ENCODE peak calls at places on chromosome 20, in ten cellular contexts. M is uterus, H is GM10248, E is OCI-LY7, K is fibroblast of lung, R is cardiac muscle cell, V is AG04450, L is AG09309, S is heart right ventricle, U is kidney. X is an unnamed sample.

GRCh38 chr20:50415516-50416268 is 94.5 kb upstream of the PTPN1 start:
- DNase-seq in M (peak), H (no peak), E (no peak), K (peak), R (peak), V (no peak), L (peak), S (peak), U (peak), X (no peak)

GRCh38 chr20:51457281-51457932 is 85.1 kb downstream of the NFATC2 start:
- DNase-seq in M (peak), H (no peak), E (peak), K (peak), R (peak), V (no peak), L (no peak), S (peak), U (peak), X (no peak)

GRCh38 chr20:23584434-23585199 is 16.3 kb upstream of the CST9L start:
- DNase-seq in M (no peak), H (no peak), E (no peak), K (no peak), R (peak), V (no peak), L (no peak), S (no peak), U (no peak), X (no peak)

GRCh38 chr20:56793916-56794315 is 164.8 kb downstream of the TFAP2C start:
- DNase-seq in M (no peak), H (no peak), E (no peak), K (no peak), R (no peak), V (no peak), L (no peak), S (no peak), U (no peak), X (no peak)

GRCh38 chr20:23375827-23376226 is 13.8 kb downstream of the GZF1 start:
- DNase-seq in M (no peak), H (no peak), E (no peak), K (no peak), R (no peak), V (no peak), L (no peak), S (no peak), U (no peak), X (no peak)

GRCh38 chr20:39264506-39265172 is 302.5 kb downstream of the DHX35 start:
- DNase-seq in M (peak), H (peak), E (peak), K (peak), R (peak), V (peak), L (peak), S (peak), U (peak), X (peak)

GRCh38 chr20:23412026-23412425 is 9.3 kb downstream of the NAPB start:
- DNase-seq in M (no peak), H (no peak), E (no peak), K (peak), R (no peak), V (no peak), L (no peak), S (no peak), U (no peak), X (no peak)

GRCh38 chr20:46022411-46023147 is 6.4 kb upstream of the SLC12A5 start:
- DNase-seq in M (no peak), H (peak), E (peak), K (no peak), R (peak), V (no peak), L (no peak), S (peak), U (no peak), X (peak)

GRCh38 chr20:2751868-2752630 is 48.4 kb downstream of the CPXM1 start:
- DNase-seq in M (no peak), H (peak), E (no peak), K (no peak), R (peak), V (no peak), L (no peak), S (no peak), U (peak), X (peak)

GRCh38 chr20:38810926-38811325 is 5.4 kb downstream of the PPP1R16B start:
- DNase-seq in M (no peak), H (no peak), E (no peak), K (no peak), R (no peak), V (no peak), L (no peak), S (no peak), U (no peak), X (no peak)

GRCh38 chr20:44703183-44703925 is 11.8 kb upstream of the CCN5 start:
- DNase-seq in M (no peak), H (no peak), E (no peak), K (no peak), R (no peak), V (no peak), L (no peak), S (no peak), U (no peak), X (no peak)

GRCh38 chr20:17647391-17648305 is 34.4 kb downstream of the RRBP1 start:
- DNase-seq in M (no peak), H (no peak), E (no peak), K (no peak), R (no peak), V (no peak), L (no peak), S (no peak), U (no peak), X (no peak)

GRCh38 chr20:45012682-45013302 is 46.5 kb downstream of the STK4 start:
- DNase-seq in M (no peak), H (no peak), E (no peak), K (peak), R (peak), V (peak), L (no peak), S (no peak), U (no peak), X (no peak)

GRCh38 chr20:17531537-17532025 is 402 bp upstream of the BFSP1 start:
- DNase-seq in M (no peak), H (no peak), E (no peak), K (no peak), R (no peak), V (no peak), L (no peak), S (no peak), U (no peak), X (no peak)

GRCh38 chr20:55417797-55418196 is 587.5 kb downstream of the CBLN4 start:
- DNase-seq in M (no peak), H (no peak), E (no peak), K (no peak), R (no peak), V (no peak), L (no peak), S (no peak), U (no peak), X (no peak)

DNA sequence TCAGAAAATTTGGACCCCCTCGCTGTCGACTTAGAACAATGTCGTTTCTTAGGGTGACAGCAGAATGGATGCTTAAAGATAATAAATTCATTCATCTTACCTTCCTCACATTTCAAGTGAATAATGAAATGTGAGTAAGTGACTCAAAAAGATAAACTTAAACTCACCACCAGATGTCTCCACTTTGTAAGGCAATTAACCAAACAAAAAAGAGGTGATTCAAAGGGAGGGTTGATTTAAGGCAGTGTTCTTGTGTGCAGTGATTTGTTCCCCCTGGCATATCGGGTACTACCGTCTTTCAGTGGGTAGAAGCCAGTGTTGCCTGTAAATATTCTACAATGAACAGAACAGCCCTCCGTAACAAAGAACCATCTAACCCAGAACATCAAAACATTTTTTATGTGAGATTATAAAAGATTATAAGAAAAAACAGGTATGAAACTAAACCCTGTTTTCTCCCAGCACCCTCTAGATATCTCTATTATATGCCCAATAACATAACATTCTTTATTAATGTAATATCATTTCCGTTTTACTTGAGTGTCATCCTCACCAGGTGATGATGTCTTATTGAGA is 589.7 kb downstream of the CBLN4 start:
- DNase-seq in M (no peak), H (no peak), E (peak), K (no peak), R (peak), V (no peak), L (no peak), S (no peak), U (no peak), X (no peak)
- TF ChIP-seq CTCF in M (peak), H (peak), E (peak), K (no peak), R (no peak), V (no peak), L (no peak), S (peak), U (peak), X (no peak)

DNA sequence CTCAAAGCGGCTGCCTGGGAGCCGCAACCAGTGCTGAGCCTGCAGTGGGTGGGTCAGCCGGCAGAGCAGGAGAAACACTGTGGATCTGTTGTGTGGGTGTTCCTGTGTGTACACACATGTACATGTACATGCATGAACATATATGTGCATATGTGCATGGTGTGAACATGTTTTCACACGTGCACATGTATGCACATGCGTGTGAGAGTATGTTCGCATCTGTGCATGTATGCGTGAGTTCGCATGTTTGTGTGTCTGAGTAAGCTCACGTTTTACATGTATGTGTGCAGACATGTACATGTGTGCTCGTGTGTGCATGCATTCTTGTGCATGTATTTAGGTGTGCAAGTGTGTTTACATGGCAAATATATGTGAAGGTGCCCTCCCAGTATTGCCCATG is 302.6 kb downstream of the CDH4 start:
- DNase-seq in M (no peak), H (no peak), E (no peak), K (no peak), R (no peak), V (no peak), L (no peak), S (no peak), U (no peak), X (no peak)
- TF ChIP-seq CTCF in M (no peak), H (no peak), E (no peak), K (no peak), R (no peak), V (no peak), L (no peak), S (no peak), U (no peak), X (no peak)

GRCh38 chr20:34755367-34755766 is 51.2 kb downstream of the TP53INP2 start:
- DNase-seq in M (no peak), H (peak), E (no peak), K (no peak), R (no peak), V (no peak), L (no peak), S (no peak), U (no peak), X (peak)

GRCh38 chr20:34754611-34755010 is 50.5 kb downstream of the TP53INP2 start:
- DNase-seq in M (no peak), H (no peak), E (no peak), K (no peak), R (no peak), V (no peak), L (no peak), S (no peak), U (no peak), X (no peak)

GRCh38 chr20:34751453-34751852 is 47.3 kb downstream of the TP53INP2 start:
- DNase-seq in M (no peak), H (no peak), E (no peak), K (no peak), R (no peak), V (no peak), L (no peak), S (no peak), U (no peak), X (no peak)

GRCh38 chr20:34750484-34750883 is 46.3 kb downstream of the TP53INP2 start:
- DNase-seq in M (no peak), H (no peak), E (no peak), K (no peak), R (no peak), V (peak), L (no peak), S (no peak), U (no peak), X (no peak)

GRCh38 chr20:34753706-34754461 is 49.7 kb downstream of the TP53INP2 start:
- DNase-seq in M (no peak), H (no peak), E (no peak), K (peak), R (no peak), V (peak), L (peak), S (no peak), U (no peak), X (no peak)
- TF ChIP-seq CTCF in M (no peak), H (peak), E (peak), K (no peak), R (no peak), V (no peak), L (no peak), S (peak), U (no peak), X (no peak)

DNA sequence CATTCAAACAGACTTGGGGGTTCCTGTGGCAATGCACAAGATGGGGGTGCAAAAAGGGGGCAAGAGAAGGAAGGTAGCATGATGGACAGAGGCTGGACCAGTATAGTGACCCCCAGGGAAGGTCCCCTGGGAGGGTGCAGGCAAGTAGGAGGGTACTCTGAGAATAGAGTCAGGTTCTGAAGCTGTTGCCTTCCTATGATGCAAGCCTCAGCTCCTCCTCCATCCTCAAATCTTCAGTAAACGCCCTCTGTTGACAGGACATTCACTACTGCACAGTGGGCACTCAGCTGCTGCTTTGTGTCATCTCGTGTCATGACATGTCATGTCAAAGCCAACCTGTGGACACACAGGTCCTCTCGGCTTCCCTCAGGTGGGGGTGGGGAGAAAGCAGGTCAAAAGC is 5.8 kb upstream of the SDCBP2 start:
- DNase-seq in M (no peak), H (no peak), E (peak), K (no peak), R (peak), V (no peak), L (no peak), S (no peak), U (no peak), X (no peak)
- TF ChIP-seq CTCF in M (no peak), H (no peak), E (peak), K (peak), R (peak), V (no peak), L (peak), S (no peak), U (no peak), X (no peak)

GRCh38 chr20:10236540-10237533 is 18.2 kb downstream of the SNAP25 start:
- DNase-seq in M (no peak), H (no peak), E (no peak), K (no peak), R (no peak), V (no peak), L (no peak), S (no peak), U (no peak), X (no peak)
- TF ChIP-seq CTCF in M (no peak), H (no peak), E (no peak), K (no peak), R (no peak), V (no peak), L (no peak), S (no peak), U (no peak), X (no peak)

DNA sequence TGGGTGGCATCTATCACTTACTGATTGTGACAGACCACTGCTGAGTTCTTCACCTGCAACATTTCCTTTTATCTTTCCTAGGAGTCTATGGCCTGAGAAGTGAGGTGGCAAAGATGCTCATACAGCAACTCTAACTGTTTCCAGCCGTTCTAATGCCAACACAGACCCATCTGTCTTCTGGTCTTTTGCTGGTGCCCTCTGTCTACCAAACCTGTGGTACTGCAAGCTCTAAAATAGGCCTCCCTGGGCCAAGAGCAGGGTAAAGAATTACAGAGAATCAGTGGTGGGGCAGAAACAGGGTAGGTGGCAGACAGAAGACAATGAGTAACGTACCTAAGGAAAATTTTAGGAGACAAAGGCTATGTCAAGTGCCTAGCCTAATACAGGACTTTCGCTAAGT is 611.0 kb upstream of the FLRT3 start:
- DNase-seq in M (no peak), H (no peak), E (no peak), K (no peak), R (no peak), V (no peak), L (no peak), S (no peak), U (no peak), X (no peak)
- TF ChIP-seq CTCF in M (no peak), H (no peak), E (no peak), K (no peak), R (no peak), V (no peak), L (no peak), S (no peak), U (peak), X (no peak)

GRCh38 chr20:62364911-62365736 is 2.0 kb downstream of the LAMA5 start:
- DNase-seq in M (peak), H (no peak), E (no peak), K (no peak), R (no peak), V (no peak), L (no peak), S (peak), U (peak), X (no peak)

GRCh38 chr20:62362590-62362940 is 4.5 kb downstream of the LAMA5 start:
- DNase-seq in M (no peak), H (no peak), E (no peak), K (no peak), R (no peak), V (no peak), L (no peak), S (no peak), U (no peak), X (no peak)

GRCh38 chr20:62365814-62366369 is 1.2 kb downstream of the LAMA5 start:
- DNase-seq in M (no peak), H (no peak), E (peak), K (no peak), R (no peak), V (no peak), L (no peak), S (no peak), U (peak), X (no peak)

GRCh38 chr20:62362991-62363919 is 3.9 kb downstream of the LAMA5 start:
- DNase-seq in M (peak), H (no peak), E (peak), K (no peak), R (no peak), V (no peak), L (no peak), S (peak), U (peak), X (no peak)

GRCh38 chr20:62363920-62364851 is 2.9 kb downstream of the LAMA5 start:
- DNase-seq in M (peak), H (no peak), E (no peak), K (no peak), R (peak), V (no peak), L (no peak), S (peak), U (peak), X (no peak)
- TF ChIP-seq CTCF in M (no peak), H (no peak), E (peak), K (no peak), R (no peak), V (no peak), L (no peak), S (no peak), U (no peak), X (no peak)

DNA sequence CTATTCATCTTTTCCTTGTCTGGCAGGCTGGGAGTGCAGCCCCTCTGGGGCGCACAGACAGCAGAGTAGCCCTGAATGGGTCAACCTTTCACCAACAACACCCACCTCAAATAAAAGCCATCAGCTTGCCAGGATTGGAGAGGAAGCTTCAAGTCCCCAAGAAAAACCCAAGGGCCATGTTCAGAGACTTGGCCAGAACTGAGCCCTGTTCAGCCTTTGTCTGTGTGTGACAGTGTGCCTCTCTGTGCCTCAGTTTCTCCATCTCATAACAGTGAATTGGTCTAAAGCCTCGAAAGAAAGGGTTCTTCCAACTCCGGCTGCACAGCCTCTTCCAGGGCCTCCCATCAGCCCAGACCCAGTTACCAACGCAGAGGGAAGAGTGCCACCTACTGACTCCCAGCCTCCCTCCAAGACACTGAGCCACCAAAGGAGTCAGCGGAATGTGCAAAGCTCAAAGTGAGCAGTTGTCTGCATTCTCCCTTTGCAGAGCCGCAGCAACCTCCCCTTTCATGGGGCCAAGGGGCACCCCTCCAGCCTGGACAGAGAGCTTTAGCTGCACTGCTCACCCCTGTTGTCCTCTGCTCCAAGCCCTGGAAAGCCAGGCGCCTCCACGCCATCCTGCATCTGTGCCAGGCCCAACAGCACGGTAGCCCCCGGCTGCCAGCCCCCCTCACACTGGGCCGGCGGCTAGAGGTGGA is 82.7 kb upstream of the TOP1 start:
- DNase-seq in M (no peak), H (peak), E (peak), K (peak), R (peak), V (no peak), L (no peak), S (peak), U (no peak), X (peak)
- TF ChIP-seq CTCF in M (peak), H (peak), E (peak), K (peak), R (peak), V (peak), L (peak), S (peak), U (peak), X (no peak)